ENCODE peak calls at places on chromosomes 6 and 20, in four cellular contexts. U, R, B and D are unnamed samples.

GRCh38 chr6:82890240-82890639 is 175.4 kb downstream of the UBE3D start:
- DNase-seq in B (no peak), U (no peak), R (no peak), D (no peak)

GRCh38 chr6:107627928-107628327 is 138.0 kb downstream of the SOBP start:
- DNase-seq in B (no peak), R (no peak), U (no peak), D (no peak)

GRCh38 chr6:41427642-41428401 is 92.4 kb downstream of the NCR2 start:
- DNase-seq in U (peak), R (no peak), B (peak), D (no peak)

GRCh38 chr20:62044671-62045070 is 21.0 kb downstream of the TAF4 start:
- DNase-seq in B (no peak), R (no peak), U (no peak), D (no peak)

GRCh38 chr6:129364037-129364436 is 345.9 kb downstream of the ARHGAP18 start:
- DNase-seq in B (no peak), R (no peak), U (no peak), D (no peak)

GRCh38 chr20:51410586-51411325 is 131.8 kb downstream of the NFATC2 start:
- DNase-seq in B (no peak), U (no peak), R (no peak), D (no peak)

GRCh38 chr20:45611054-45611453 is 18.5 kb upstream of the WFDC10A start:
- DNase-seq in R (no peak), U (peak), B (peak), D (no peak)

GRCh38 chr6:136592930-136593673 is 42.9 kb upstream of the MAP7 start:
- DNase-seq in B (no peak), U (no peak), R (no peak), D (no peak)

GRCh38 chr6:144757299-144757698 is 472.2 kb downstream of the UTRN start:
- DNase-seq in B (no peak), U (no peak), R (no peak), D (no peak)

GRCh38 chr6:56311086-56311485 is 63.7 kb upstream of the COL21A1 start:
- DNase-seq in B (no peak), U (no peak), R (no peak), D (no peak)

GRCh38 chr6:149031545-149032317 is 284.9 kb downstream of the UST start:
- DNase-seq in R (no peak), U (peak), B (peak), D (peak)

GRCh38 chr20:47790032-47790965 is 5.0 kb upstream of the SULF2 start:
- DNase-seq in R (no peak), U (no peak), B (no peak), D (no peak)

GRCh38 chr6:39653631-39654030 is 71.6 kb downstream of the KIF6 start:
- DNase-seq in R (no peak), B (no peak), U (peak), D (no peak)

GRCh38 chr20:5928831-5929715 is 21.3 kb downstream of the TRMT6 start:
- DNase-seq in R (no peak), B (no peak), U (no peak), D (no peak)

GRCh38 chr20:25859649-25860530 is 163.2 kb upstream of the ZNF337 start:
- DNase-seq in R (peak), U (peak), B (peak), D (no peak)

GRCh38 chr6:47230579-47230978 is 79.1 kb downstream of the TNFRSF21 start:
- DNase-seq in R (no peak), B (no peak), U (peak), D (no peak)

GRCh38 chr20:45339799-45340198 is 8.4 kb downstream of the SDC4 start:
- DNase-seq in U (no peak), B (no peak), R (no peak), D (no peak)

GRCh38 chr20:64102647-64103354 is 4.6 kb downstream of the NPBWR2 start:
- DNase-seq in B (no peak), R (no peak), U (no peak), D (no peak)

GRCh38 chr6:109979033-109979921 is 1.2 kb downstream of the GPR6 start:
- DNase-seq in U (no peak), B (no peak), R (no peak), D (no peak)

GRCh38 chr20:22343612-22344011 is 240.8 kb downstream of the FOXA2 start:
- DNase-seq in B (no peak), R (no peak), U (no peak), D (no peak)

GRCh38 chr20:57198359-57199072 is 67.9 kb downstream of the BMP7 start:
- DNase-seq in B (no peak), U (no peak), R (no peak), D (no peak)

GRCh38 chr6:32840604-32841246 is 2.2 kb upstream of the TAP2 start:
- DNase-seq in U (no peak), R (no peak), B (peak), D (no peak)

GRCh38 chr6:72968704-72969103 is 256.6 kb downstream of the KHDC1L start:
- DNase-seq in B (no peak), R (no peak), U (no peak), D (no peak)

GRCh38 chr6:39945626-39946025 is 11.4 kb upstream of the MOCS1 start:
- DNase-seq in R (no peak), U (no peak), B (no peak), D (no peak)

GRCh38 chr6:140134224-140134623 is 759.8 kb upstream of the CITED2 start:
- DNase-seq in B (no peak), U (peak), R (no peak), D (no peak)

GRCh38 chr6:144259988-144260387 is 25.1 kb upstream of the UTRN start:
- DNase-seq in B (no peak), R (no peak), U (no peak), D (no peak)

GRCh38 chr6:14037402-14038277 is 79.9 kb upstream of the CD83 start:
- DNase-seq in R (no peak), U (peak), B (no peak), D (no peak)

GRCh38 chr6:25660512-25660911 is 8.5 kb downstream of the SCGN start:
- DNase-seq in B (peak), U (peak), R (no peak), D (no peak)

GRCh38 chr6:20873425-20874190 is 339.4 kb downstream of the CDKAL1 start:
- DNase-seq in B (no peak), U (no peak), R (no peak), D (no peak)

GRCh38 chr20:36177716-36178115 is 23.2 kb downstream of the EPB41L1 start:
- DNase-seq in U (no peak), R (no peak), B (no peak), D (no peak)

GRCh38 chr6:134519456-134519855 is 201.5 kb upstream of the SGK1 start:
- DNase-seq in U (peak), B (peak), R (no peak), D (no peak)

GRCh38 chr6:30743099-30744053 is 889 bp upstream of the FLOT1 start:
- DNase-seq in B (peak), R (no peak), U (peak), D (no peak)

GRCh38 chr6:91812596-91813274 is 1225.9 kb upstream of the MAP3K7 start:
- DNase-seq in B (no peak), U (no peak), R (no peak), D (no peak)

GRCh38 chr6:120903836-120904235 is 430.4 kb downstream of the TBC1D32 start:
- DNase-seq in U (no peak), B (no peak), R (no peak), D (no peak)

GRCh38 chr20:25360631-25361286 is 29.9 kb downstream of the ABHD12 start:
- DNase-seq in R (no peak), B (no peak), U (peak), D (no peak)

GRCh38 chr6:43510827-43511163 is 649 bp upstream of the LRRC73 start:
- DNase-seq in B (no peak), U (no peak), R (no peak), D (no peak)

GRCh38 chr6:13194852-13195251 is 133.5 kb downstream of the TBC1D7 start:
- DNase-seq in U (peak), B (peak), R (peak), D (no peak)

GRCh38 chr20:8305449-8305978 is 173.4 kb downstream of the PLCB1 start:
- DNase-seq in B (peak), U (no peak), R (peak), D (no peak)